ENCODE peak calls at places on chromosomes 13 and 19, in five cellular contexts. M, W, U, Z and T are unnamed samples.
A peak's percentile ranks its signal among the peaks of the same experiment; 100 is the strongest.

GRCh38 chr19:4015705-4016402 is 8.3 kb downstream of the PIAS4 start:
- DNase-seq in M (no peak), W (no peak), U (no peak), Z (peak; percentile 43), T (peak; percentile 74)

GRCh38 chr19:58558066-58558622 is at the start of gene UBE2M:
- DNase-seq in M (peak; percentile 59), W (no peak), U (no peak), Z (peak; percentile 58), T (peak; percentile 63)

GRCh38 chr13:45872574-45872973 is 21.0 kb upstream of the SIAH3 start:
- DNase-seq in M (no peak), W (no peak), U (no peak), Z (no peak), T (no peak)

GRCh38 chr13:95300625-95301134 is 571 bp downstream of the ABCC4 start:
- DNase-seq in M (peak; percentile 50), W (peak; percentile 26), U (no peak), Z (peak; percentile 64), T (peak; percentile 62)

GRCh38 chr13:103335226-103335625 is 269.0 kb upstream of the SLC10A2 start:
- DNase-seq in M (no peak), W (no peak), U (no peak), Z (no peak), T (no peak)

GRCh38 chr19:16902545-16902944 is 13.7 kb downstream of the F2RL3 start:
- DNase-seq in M (no peak), W (no peak), U (no peak), Z (no peak), T (no peak)

GRCh38 chr13:71290963-71291937 is 575.8 kb downstream of the DACH1 start:
- DNase-seq in M (peak; percentile 6), W (peak; percentile 54), U (no peak), Z (no peak), T (peak; percentile 37)

GRCh38 chr19:40322271-40322610 is 26.0 kb downstream of the C19orf47 start:
- DNase-seq in M (no peak), W (no peak), U (no peak), Z (no peak), T (no peak)

GRCh38 chr13:43058318-43058674 is 34.9 kb downstream of the DNAJC15 start:
- DNase-seq in M (peak; percentile 22), W (peak; percentile 64), U (no peak), Z (no peak), T (no peak)

GRCh38 chr19:35098413-35099049 is 17.1 kb upstream of the FXYD3 start:
- DNase-seq in M (no peak), W (no peak), U (no peak), Z (peak; percentile 57), T (peak; percentile 72)

GRCh38 chr19:1122972-1123363 is 19.2 kb downstream of the GPX4 start:
- DNase-seq in M (peak; percentile 84), W (peak; percentile 68), U (no peak), Z (no peak), T (peak; percentile 94)

GRCh38 chr19:38561053-38561606 is 56.6 kb downstream of the MAP4K1 start:
- DNase-seq in M (no peak), W (no peak), U (no peak), Z (no peak), T (peak; percentile 83)

GRCh38 chr13:109981000-109981399 is 194.6 kb upstream of the IRS2 start:
- DNase-seq in M (no peak), W (no peak), U (no peak), Z (no peak), T (no peak)

GRCh38 chr19:18809149-18809978 is 18.3 kb upstream of the COMP start:
- DNase-seq in M (no peak), W (no peak), U (no peak), Z (peak; percentile 56), T (peak; percentile 80)

GRCh38 chr13:26929971-26930730 is 169.6 kb upstream of the GPR12 start:
- DNase-seq in M (peak; percentile 77), W (peak; percentile 48), U (no peak), Z (peak; percentile 62), T (no peak)

GRCh38 chr13:31046711-31047279 is 114.3 kb downstream of the TEX26 start:
- DNase-seq in M (no peak), W (no peak), U (no peak), Z (peak; percentile 24), T (peak; percentile 41)

GRCh38 chr19:34998777-34999497 is 1.2 kb upstream of the GRAMD1A start:
- DNase-seq in M (no peak), W (no peak), U (no peak), Z (no peak), T (no peak)

GRCh38 chr19:18379803-18380747 is 5.9 kb upstream of the GDF15 start:
- DNase-seq in M (no peak), W (no peak), U (peak; percentile 86), Z (peak; percentile 86), T (no peak)

GRCh38 chr13:100396771-100397170 is 191.8 kb downstream of the GGACT start:
- DNase-seq in M (no peak), W (no peak), U (no peak), Z (no peak), T (no peak)

GRCh38 chr19:16070366-16070990 is 5.8 kb upstream of the TPM4 start:
- DNase-seq in M (peak; percentile 79), W (peak; percentile 64), U (peak; percentile 57), Z (peak; percentile 46), T (peak; percentile 95)

GRCh38 chr13:46668302-46668720 is 115.3 kb downstream of the LRCH1 start:
- DNase-seq in M (no peak), W (no peak), U (no peak), Z (peak; percentile 35), T (no peak)

GRCh38 chr19:10625003-10625761 is at the start of gene SLC44A2:
- DNase-seq in M (no peak), W (peak; percentile 20), U (no peak), Z (peak; percentile 86), T (peak; percentile 96)

GRCh38 chr13:29230446-29230845 is 365.0 kb downstream of the SLC7A1 start:
- DNase-seq in M (no peak), W (no peak), U (no peak), Z (no peak), T (no peak)

GRCh38 chr19:5152013-5152763 is 183.3 kb downstream of the KDM4B start:
- DNase-seq in M (no peak), W (no peak), U (no peak), Z (no peak), T (peak; percentile 71)

GRCh38 chr13:44052843-44053607 is 173.3 kb downstream of the LACC1 start:
- DNase-seq in M (no peak), W (no peak), U (peak; percentile 7), Z (peak; percentile 24), T (peak; percentile 58)

GRCh38 chr19:4645718-4646117 is 6.4 kb downstream of the TNFAIP8L1 start:
- DNase-seq in M (no peak), W (no peak), U (no peak), Z (no peak), T (no peak)

GRCh38 chr13:106161186-106161585 is 374.3 kb downstream of the EFNB2 start:
- DNase-seq in M (no peak), W (no peak), U (no peak), Z (no peak), T (no peak)

GRCh38 chr13:105773887-105774538 is 761.4 kb downstream of the EFNB2 start:
- DNase-seq in M (no peak), W (no peak), U (no peak), Z (no peak), T (no peak)

GRCh38 chr19:5873617-5874199 is 3.4 kb upstream of the FUT5 start:
- DNase-seq in M (no peak), W (no peak), U (no peak), Z (no peak), T (no peak)

GRCh38 chr19:18478545-18479311 is 40.8 kb upstream of the ISYNA1 start:
- DNase-seq in M (peak; percentile 82), W (peak; percentile 52), U (peak; percentile 58), Z (peak; percentile 82), T (peak; percentile 92)

GRCh38 chr19:33332248-33332647 is 29.9 kb upstream of the CEBPA start:
- DNase-seq in M (no peak), W (no peak), U (no peak), Z (no peak), T (no peak)

GRCh38 chr13:83221813-83222241 is 660.4 kb downstream of the SLITRK1 start:
- DNase-seq in M (no peak), W (no peak), U (no peak), Z (no peak), T (no peak)

GRCh38 chr19:56106397-56106849 is 14.7 kb downstream of the ZNF787 start:
- DNase-seq in M (no peak), W (no peak), U (no peak), Z (no peak), T (no peak)

GRCh38 chr13:108425056-108425455 is 155.5 kb downstream of the TNFSF13B start:
- DNase-seq in M (no peak), W (no peak), U (no peak), Z (no peak), T (no peak)

GRCh38 chr13:56700324-56700723 is 440.4 kb upstream of the PRR20A start:
- DNase-seq in M (no peak), W (no peak), U (no peak), Z (no peak), T (no peak)

GRCh38 chr13:91792054-91792453 is 393.6 kb downstream of the GPC5 start:
- DNase-seq in M (no peak), W (no peak), U (no peak), Z (no peak), T (no peak)

GRCh38 chr13:49629947-49630346 is 1.6 kb downstream of the ARL11 start:
- DNase-seq in M (no peak), W (no peak), U (no peak), Z (no peak), T (no peak)